ENCODE peak calls at places on chromosomes 11 and 22, in six cellular contexts. I, F, L, W, C and R are unnamed samples.

GRCh38 chr11:6362185-6362867 is 27.9 kb upstream of the SMPD1 start:
- DNase-seq in I (no peak), F (no peak), L (no peak), W (peak), C (no peak), R (no peak)

GRCh38 chr11:123194308-123195181 is 503 bp downstream of the CLMP start:
- DNase-seq in I (no peak), F (no peak), L (peak), W (peak), C (peak), R (peak)

GRCh38 chr22:22820626-22821025 is 67.0 kb upstream of the IGLL5 start:
- DNase-seq in I (no peak), F (no peak), L (no peak), W (no peak), C (no peak), R (no peak)

GRCh38 chr11:75350743-75351540 is 519 bp downstream of the ARRB1 start:
- DNase-seq in I (peak), F (peak), L (peak), W (peak), C (no peak), R (no peak)

GRCh38 chr11:86637976-86638375 is 34.4 kb downstream of the ME3 start:
- DNase-seq in I (peak), F (no peak), L (no peak), W (no peak), C (no peak), R (no peak)

GRCh38 chr22:23495614-23496444 is 84.3 kb downstream of the IGLL1 start:
- DNase-seq in I (no peak), F (no peak), L (no peak), W (peak), C (no peak), R (no peak)

GRCh38 chr11:69358398-69359080 is 64.6 kb downstream of the MYEOV start:
- DNase-seq in I (no peak), F (peak), L (no peak), W (no peak), C (no peak), R (no peak)

GRCh38 chr11:110901441-110901840 is 189.2 kb upstream of the ARHGAP20 start:
- DNase-seq in I (no peak), F (no peak), L (no peak), W (no peak), C (no peak), R (no peak)

GRCh38 chr22:42316988-42317387 is 46.5 kb upstream of the TCF20 start:
- DNase-seq in I (peak), F (peak), L (peak), W (no peak), C (peak), R (peak)

GRCh38 chr11:32870676-32871075 is 21.9 kb upstream of the QSER1 start:
- DNase-seq in I (no peak), F (no peak), L (peak), W (no peak), C (peak), R (no peak)

GRCh38 chr11:119714189-119714588 is 14.8 kb downstream of the NECTIN1 start:
- DNase-seq in I (no peak), F (no peak), L (no peak), W (no peak), C (no peak), R (no peak)

GRCh38 chr22:42473484-42474193 is 41.4 kb upstream of the NFAM1 start:
- DNase-seq in I (peak), F (peak), L (peak), W (no peak), C (peak), R (peak)

GRCh38 chr22:46064966-46065666 is 85.2 kb upstream of the PPARA start:
- DNase-seq in I (peak), F (no peak), L (no peak), W (peak), C (no peak), R (no peak)

GRCh38 chr11:72781313-72782080 is 12.3 kb downstream of the STARD10 start:
- DNase-seq in I (no peak), F (peak), L (peak), W (peak), C (peak), R (peak)

GRCh38 chr11:111393096-111393495 is 14.0 kb upstream of the POU2AF1 start:
- DNase-seq in I (no peak), F (no peak), L (no peak), W (no peak), C (no peak), R (no peak)

DNA sequence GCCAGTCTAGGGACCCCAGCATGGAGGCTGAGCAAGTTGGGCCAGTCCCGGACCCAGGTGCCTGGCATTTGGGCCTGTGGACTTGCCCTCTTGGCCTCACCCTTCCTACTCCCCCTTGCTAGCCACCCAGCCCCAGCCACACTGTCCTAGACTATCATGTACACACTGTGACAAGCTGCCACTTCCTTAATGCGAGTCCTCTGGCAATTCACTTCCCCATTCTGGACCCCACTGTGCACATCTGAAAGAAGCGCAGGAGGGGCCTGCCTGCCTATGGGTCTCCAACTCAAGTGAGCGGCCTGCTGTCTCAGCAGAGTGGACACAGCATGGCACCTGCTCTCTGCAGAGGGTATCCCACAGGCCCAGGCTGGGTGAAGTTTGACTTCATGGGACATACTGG is 68.5 kb upstream of the LMO1 start:
- DNase-seq in I (no peak), F (no peak), L (no peak), W (no peak), C (no peak), R (no peak)
- H3K27ac ChIP-seq in I (no peak), F (no peak), L (no peak), W (no peak), C (no peak), R (no peak)

GRCh38 chr11:104895619-104896018 is 2.6 kb downstream of the CASP12 start:
- DNase-seq in I (no peak), F (no peak), L (no peak), W (no peak), C (no peak), R (no peak)
- H3K27ac ChIP-seq in I (no peak), F (no peak), L (no peak), W (no peak), C (no peak), R (no peak)

GRCh38 chr11:37905707-37906417 is 1307.8 kb upstream of the RAG2 start:
- DNase-seq in I (no peak), F (no peak), L (no peak), W (no peak), C (peak), R (peak)
- H3K27ac ChIP-seq in I (no peak), F (no peak), L (no peak), W (no peak), C (no peak), R (no peak)

DNA sequence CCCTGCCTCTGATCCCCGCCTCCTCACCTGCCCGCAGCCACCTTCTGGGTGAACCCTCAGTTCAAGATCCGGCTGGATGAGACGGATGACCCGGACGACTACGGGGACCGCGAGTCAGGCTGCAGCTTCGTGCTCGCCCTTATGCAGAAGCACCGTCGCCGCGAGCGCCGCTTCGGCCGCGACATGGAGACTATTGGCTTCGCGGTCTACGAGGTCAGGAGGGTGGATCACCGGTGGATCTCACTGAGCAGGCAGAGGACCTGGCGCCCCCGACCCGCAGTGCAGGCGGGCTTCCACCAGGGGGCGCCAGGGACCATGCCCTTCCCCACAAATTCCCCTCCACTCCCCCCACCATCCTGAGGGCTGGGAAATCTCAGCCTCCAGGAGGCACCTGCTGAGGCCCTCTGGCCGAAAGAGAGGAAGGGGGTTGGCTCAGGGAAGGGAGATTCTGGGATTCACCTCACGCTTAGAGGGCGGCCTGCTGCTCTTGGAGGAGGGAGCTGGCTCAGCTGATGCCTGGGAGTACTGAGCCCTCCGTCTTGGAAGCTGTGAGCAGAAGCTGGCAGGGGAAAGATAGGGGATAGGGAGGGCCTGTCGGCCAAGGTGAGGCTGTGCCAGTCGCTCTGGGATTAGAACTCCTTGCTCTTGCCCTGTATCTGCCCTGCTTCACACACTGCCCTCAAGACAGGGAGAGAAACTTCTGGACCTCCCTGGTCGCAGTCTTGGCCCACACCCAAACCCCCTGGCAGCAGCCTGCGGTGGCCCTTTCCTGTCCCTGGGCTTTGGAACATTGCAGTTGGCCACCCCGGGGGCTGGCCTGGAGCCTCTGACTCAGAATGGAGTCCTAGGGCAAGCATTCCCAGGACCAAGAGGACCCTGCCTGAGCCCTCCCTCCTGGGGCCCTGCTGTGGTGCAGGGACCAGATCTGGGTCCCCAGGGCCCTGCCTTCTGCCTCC is 23.2 kb downstream of the CAPN1 start:
- DNase-seq in I (peak), F (no peak), L (peak), W (peak), C (peak), R (peak)
- H3K27ac ChIP-seq in I (no peak), F (no peak), L (no peak), W (no peak), C (peak), R (no peak)

GRCh38 chr11:61773356-61773755 is 19.0 kb downstream of the TMEM258 start:
- DNase-seq in I (no peak), F (no peak), L (no peak), W (no peak), C (no peak), R (peak)
- H3K27ac ChIP-seq in I (no peak), F (no peak), L (peak), W (no peak), C (no peak), R (peak)

GRCh38 chr22:27784099-27784446 is 17.5 kb downstream of the MN1 start:
- DNase-seq in I (no peak), F (no peak), L (no peak), W (no peak), C (no peak), R (no peak)
- H3K27ac ChIP-seq in I (no peak), F (no peak), L (peak), W (peak), C (no peak), R (peak)

GRCh38 chr22:36351921-36352774 is 35.6 kb downstream of the MYH9 start:
- DNase-seq in I (peak), F (no peak), L (no peak), W (no peak), C (peak), R (peak)

GRCh38 chr22:36348760-36349159 is 39.0 kb downstream of the MYH9 start:
- DNase-seq in I (no peak), F (no peak), L (no peak), W (no peak), C (no peak), R (no peak)

GRCh38 chr22:36347094-36347493 is 40.7 kb downstream of the MYH9 start:
- DNase-seq in I (peak), F (no peak), L (no peak), W (no peak), C (no peak), R (no peak)

GRCh38 chr22:36350751-36351594 is 36.8 kb downstream of the MYH9 start:
- DNase-seq in I (peak), F (peak), L (no peak), W (no peak), C (no peak), R (peak)

GRCh38 chr22:36349726-36350125 is 38.0 kb downstream of the MYH9 start:
- DNase-seq in I (peak), F (no peak), L (no peak), W (no peak), C (no peak), R (no peak)
- H3K27ac ChIP-seq in I (no peak), F (no peak), L (peak), W (peak), C (no peak), R (peak)

DNA sequence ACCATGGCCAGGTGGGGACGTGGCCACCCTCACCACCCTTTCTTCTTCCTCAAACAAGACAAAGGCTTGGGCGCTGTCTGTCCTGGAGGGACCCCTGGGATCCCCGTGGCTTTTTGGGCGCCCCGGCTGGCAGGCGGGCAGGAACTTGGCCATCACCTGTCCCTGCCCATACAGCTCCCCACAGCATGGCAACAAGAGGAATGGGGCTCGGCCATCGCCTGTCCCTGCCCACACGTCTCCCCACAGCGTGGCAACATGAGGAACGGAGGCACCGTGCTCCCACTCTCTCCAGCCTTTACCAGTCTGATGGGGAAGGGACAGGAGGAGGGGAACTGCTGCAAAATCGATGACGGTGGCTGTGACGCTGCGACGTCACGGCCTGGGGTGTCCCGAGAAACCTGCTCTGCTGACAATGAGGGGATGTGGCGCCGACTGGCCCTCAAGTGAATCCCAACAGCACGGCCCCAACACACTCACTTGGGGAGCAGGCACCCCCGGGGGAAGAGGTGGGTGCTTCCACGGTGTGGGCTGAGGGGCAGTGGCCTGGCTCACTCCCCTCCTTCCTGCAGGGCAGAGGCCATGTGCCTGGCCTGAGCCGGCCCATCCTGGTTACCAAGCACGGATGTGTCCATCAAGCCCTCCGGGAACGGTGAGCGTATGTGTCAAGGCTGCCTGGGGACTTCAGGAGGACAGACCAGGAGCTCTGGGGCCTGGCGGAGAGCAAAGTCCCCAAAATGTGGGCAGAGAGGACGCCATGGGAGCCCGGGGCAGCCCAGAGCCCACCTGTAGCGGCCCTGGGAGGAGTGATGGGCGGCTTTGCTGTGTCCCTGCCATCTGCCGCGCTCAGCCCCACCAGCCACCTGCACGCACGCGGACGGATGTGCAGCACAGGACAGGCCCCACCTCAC is 30.4 kb downstream of the TOLLIP start:
- DNase-seq in I (no peak), F (no peak), L (no peak), W (peak), C (no peak), R (no peak)
- H3K27ac ChIP-seq in I (no peak), F (no peak), L (no peak), W (no peak), C (no peak), R (no peak)